ENCODE peak calls at places on chromosomes 12 and 14, in ten cellular contexts. V is body of pancreas, U is astrocyte of the cerebellum, A is heart right ventricle, C is psoas muscle, B is RWPE1, Q is kidney epithelial cell, D is tibial nerve, Y is A549, E is tibial artery. O is an unnamed sample.

GRCh38 chr12:93862424-93862823 is 185.2 kb downstream of the CRADD start:
- DNase-seq in V (no peak), U (no peak), A (no peak), C (no peak), B (no peak), Q (no peak), D (peak), Y (no peak), E (no peak), O (no peak)

GRCh38 chr12:109738878-109739665 is 25.4 kb downstream of the FAM222A start:
- DNase-seq in V (no peak), U (no peak), A (no peak), C (peak), B (no peak), Q (no peak), D (no peak), Y (no peak), E (peak), O (no peak)

GRCh38 chr12:6229823-6230222 is 29.6 kb downstream of the CD9 start:
- DNase-seq in V (peak), U (peak), A (peak), C (peak), B (no peak), Q (no peak), D (peak), Y (no peak), E (peak), O (no peak)

GRCh38 chr12:80068173-80068572 is 31.2 kb upstream of the OTOGL start:
- DNase-seq in V (no peak), U (no peak), A (no peak), C (no peak), B (no peak), Q (no peak), D (no peak), Y (no peak), E (no peak), O (no peak)

GRCh38 chr14:92676448-92677086 is 71.9 kb downstream of the LGMN start:
- DNase-seq in V (no peak), U (no peak), A (no peak), C (no peak), B (no peak), Q (no peak), D (no peak), Y (no peak), E (no peak), O (no peak)

GRCh38 chr12:80422549-80422948 is 21.5 kb upstream of the PTPRQ start:
- DNase-seq in V (no peak), U (peak), A (no peak), C (no peak), B (no peak), Q (no peak), D (no peak), Y (no peak), E (no peak), O (no peak)

GRCh38 chr12:63028951-63029350 is 94.0 kb upstream of the PPM1H start:
- DNase-seq in V (no peak), U (no peak), A (no peak), C (no peak), B (no peak), Q (no peak), D (no peak), Y (no peak), E (no peak), O (no peak)

GRCh38 chr12:46858368-46858767 is 32.6 kb upstream of the SLC38A4 start:
- DNase-seq in V (no peak), U (no peak), A (no peak), C (no peak), B (no peak), Q (no peak), D (no peak), Y (no peak), E (no peak), O (no peak)

DNA sequence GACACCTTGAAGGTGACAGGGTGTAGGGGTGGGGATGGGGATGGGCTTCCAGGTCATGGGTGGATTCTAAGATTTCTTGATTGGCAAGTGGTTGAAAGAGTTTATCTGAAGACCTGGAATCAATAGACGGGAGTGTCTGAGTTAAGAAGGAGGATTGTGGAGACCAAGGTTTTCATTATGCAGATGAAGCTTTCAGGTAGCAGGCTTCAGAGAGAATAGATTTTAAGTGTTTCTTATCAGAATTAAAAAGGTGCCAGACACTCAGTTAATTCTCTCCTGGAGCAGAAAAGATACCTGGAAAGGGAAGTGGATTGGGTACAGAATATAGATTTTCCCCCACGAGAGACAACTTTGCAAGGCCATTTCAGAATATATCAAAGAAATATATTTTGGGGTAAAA is 211.7 kb upstream of the PRICKLE1 start:
- DNase-seq in V (no peak), U (no peak), A (no peak), C (no peak), B (no peak), Q (no peak), D (no peak), Y (no peak), E (no peak), O (no peak)
- TF ChIP-seq CTCF in V (no peak), U (no peak), A (no peak), C (no peak), B (no peak), Q (no peak), D (no peak), Y (no peak), E (no peak), O (no peak)

GRCh38 chr14:94412671-94413638 is 24.6 kb upstream of the SERPINA1 start:
- DNase-seq in V (no peak), U (no peak), A (no peak), C (no peak), B (no peak), Q (no peak), D (no peak), Y (no peak), E (no peak), O (no peak)
- TF ChIP-seq CTCF in V (peak), U (no peak), A (peak), C (no peak), B (no peak), Q (peak), D (no peak), Y (peak), E (no peak), O (peak)

GRCh38 chr12:68899251-68899771 is 33.7 kb downstream of the CPM start:
- DNase-seq in V (peak), U (peak), A (peak), C (no peak), B (peak), Q (peak), D (peak), Y (peak), E (peak), O (peak)
- TF ChIP-seq CTCF in V (peak), U (peak), A (peak), C (no peak), B (no peak), Q (peak), D (peak), Y (peak), E (peak), O (peak)

DNA sequence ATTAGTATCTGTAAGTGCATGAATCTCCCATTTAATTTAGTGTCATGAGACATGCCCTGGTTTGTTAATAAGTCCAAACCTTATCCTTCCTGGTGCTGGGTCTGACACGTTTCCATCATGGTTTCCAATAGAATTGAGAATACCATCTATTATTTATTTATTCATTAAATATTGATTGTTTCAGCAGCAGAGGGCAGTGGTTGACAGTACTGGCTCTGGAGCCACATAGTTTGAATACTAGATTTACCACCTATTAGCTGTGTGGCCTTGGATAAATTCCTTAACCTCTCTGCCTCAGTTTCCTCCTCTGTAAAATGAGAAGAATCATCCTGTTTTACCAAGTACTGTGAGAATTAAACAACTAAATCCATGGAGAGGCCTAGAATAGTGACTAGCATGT is 941 bp upstream of the STAB2 start:
- DNase-seq in V (no peak), U (no peak), A (no peak), C (no peak), B (no peak), Q (no peak), D (no peak), Y (no peak), E (no peak), O (no peak)
- TF ChIP-seq CTCF in V (no peak), U (peak), A (no peak), C (no peak), B (no peak), Q (peak), D (no peak), Y (peak), E (no peak), O (peak)

DNA sequence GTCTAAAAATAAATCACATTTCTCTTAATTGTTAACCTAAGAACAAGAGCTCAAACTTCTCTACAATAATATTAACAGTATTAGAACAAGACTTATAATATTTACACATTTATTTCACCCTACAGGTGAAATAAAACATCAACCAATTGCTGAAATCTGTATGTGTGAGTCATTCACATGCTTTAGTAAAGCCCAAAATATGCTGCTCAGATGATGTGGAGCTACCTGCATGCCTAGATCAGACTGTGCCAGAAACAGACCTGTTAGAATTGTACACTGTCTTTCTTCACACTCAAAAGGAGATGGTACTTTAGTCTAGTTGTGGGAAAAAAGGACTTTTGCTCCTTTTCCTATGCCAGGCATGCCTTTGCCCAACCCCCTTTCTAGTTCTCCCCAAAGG is 54.7 kb downstream of the RPS6KA5 start:
- DNase-seq in V (no peak), U (no peak), A (no peak), C (no peak), B (peak), Q (peak), D (no peak), Y (no peak), E (no peak), O (no peak)
- TF ChIP-seq CTCF in V (no peak), U (no peak), A (no peak), C (no peak), B (no peak), Q (no peak), D (no peak), Y (no peak), E (no peak), O (no peak)

DNA sequence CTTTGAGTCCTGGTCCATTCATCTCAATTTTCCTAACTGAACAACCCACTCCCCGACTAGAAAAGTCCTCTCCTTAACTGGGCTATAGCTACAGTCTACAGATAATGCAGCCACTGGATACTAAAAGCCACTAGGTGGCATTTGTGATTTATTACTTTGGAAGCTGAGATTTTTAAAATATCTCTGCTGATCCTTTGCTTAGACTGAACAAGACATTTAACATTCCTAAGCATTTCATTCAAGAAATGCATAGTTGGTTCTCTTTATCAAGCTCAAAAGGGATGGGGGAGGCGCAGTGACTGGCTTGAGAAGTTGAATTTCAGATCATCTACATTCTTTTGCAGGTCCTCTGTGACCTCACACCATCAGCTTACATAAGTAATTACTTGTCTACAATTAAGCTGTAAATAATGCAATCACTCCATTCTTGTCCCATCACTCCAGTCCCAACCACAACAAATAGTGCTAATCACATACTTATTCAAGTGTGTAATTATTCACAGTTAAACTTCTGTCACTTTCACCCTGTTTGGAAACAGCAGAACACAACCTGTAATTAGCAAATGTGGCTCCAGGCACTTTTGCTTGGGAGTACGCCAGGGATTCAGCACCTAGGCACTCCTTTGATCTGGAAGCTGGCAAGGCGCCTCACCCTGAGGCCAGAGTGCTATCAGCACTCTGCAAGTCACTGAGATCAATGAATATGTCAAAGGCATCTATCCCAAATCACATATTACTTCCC is 203.5 kb downstream of the NOVA1 start:
- DNase-seq in V (peak), U (peak), A (no peak), C (no peak), B (no peak), Q (no peak), D (no peak), Y (peak), E (no peak), O (no peak)
- TF ChIP-seq CTCF in V (peak), U (peak), A (peak), C (no peak), B (no peak), Q (peak), D (no peak), Y (peak), E (peak), O (peak)

GRCh38 chr14:31746326-31746725 is 185.1 kb downstream of the NUBPL start:
- DNase-seq in V (no peak), U (no peak), A (no peak), C (no peak), B (no peak), Q (no peak), D (no peak), Y (no peak), E (no peak), O (no peak)

GRCh38 chr14:31749275-31749674 is 188.1 kb downstream of the NUBPL start:
- DNase-seq in V (no peak), U (no peak), A (no peak), C (no peak), B (no peak), Q (no peak), D (no peak), Y (no peak), E (no peak), O (no peak)

GRCh38 chr14:31740688-31741087 is 179.5 kb downstream of the NUBPL start:
- DNase-seq in V (no peak), U (no peak), A (no peak), C (no peak), B (no peak), Q (no peak), D (no peak), Y (no peak), E (no peak), O (no peak)

GRCh38 chr14:31745741-31746140 is 184.5 kb downstream of the NUBPL start:
- DNase-seq in V (no peak), U (no peak), A (no peak), C (no peak), B (no peak), Q (no peak), D (no peak), Y (no peak), E (no peak), O (no peak)
- TF ChIP-seq CTCF in V (no peak), U (no peak), A (no peak), C (no peak), B (no peak), Q (no peak), D (no peak), Y (no peak), E (no peak), O (no peak)